ENCODE peak calls at places on chromosomes 1 and 21, in four cellular contexts. A, E, F and Q are unnamed samples.

GRCh38 chr1:236893626-236894545 is 98.8 kb downstream of the MTR start:
- DNase-seq in A (no peak), E (no peak), F (no peak), Q (no peak)

GRCh38 chr21:31599563-31599962 is 59.9 kb upstream of the SOD1 start:
- DNase-seq in A (no peak), E (no peak), F (no peak), Q (no peak)

GRCh38 chr1:51607676-51608075 is 9.2 kb upstream of the OSBPL9 start:
- DNase-seq in A (no peak), E (no peak), F (no peak), Q (no peak)

GRCh38 chr1:150708595-150708994 is 11.6 kb upstream of the GOLPH3L start:
- DNase-seq in A (no peak), E (no peak), F (no peak), Q (no peak)

GRCh38 chr1:182315157-182315556 is 76.4 kb downstream of the GLUL start:
- DNase-seq in A (no peak), E (no peak), F (no peak), Q (no peak)

GRCh38 chr21:41767606-41768370 is 936 bp upstream of the RIPK4 start:
- DNase-seq in A (peak), E (no peak), F (peak), Q (no peak)

GRCh38 chr1:34113887-34114286 is 51.1 kb downstream of the CSMD2 start:
- DNase-seq in A (no peak), E (no peak), F (peak), Q (peak)

GRCh38 chr1:196160066-196160795 is 448.0 kb downstream of the KCNT2 start:
- DNase-seq in A (no peak), E (no peak), F (no peak), Q (no peak)

GRCh38 chr1:228312091-228312764 is 94.4 kb downstream of the TRIM11 start:
- DNase-seq in A (no peak), E (no peak), F (no peak), Q (no peak)

GRCh38 chr21:45276620-45277019 is 11.1 kb downstream of the POFUT2 start:
- DNase-seq in A (no peak), E (no peak), F (no peak), Q (no peak)